ENCODE peak calls at places on chromosomes 3 and 15, in seven cellular contexts. D, N, M, I, T, B and G are unnamed samples.

GRCh38 chr3:181930105-181930504 is 218.4 kb downstream of the SOX2 start:
- DNase-seq in D (no peak), N (no peak), M (no peak), I (no peak), T (no peak), B (no peak), G (no peak)

GRCh38 chr15:74203914-74204431 is 1.4 kb upstream of the STRA6 start:
- DNase-seq in D (no peak), N (no peak), M (no peak), I (peak; percentile 94), T (no peak), B (peak; percentile 74), G (peak; percentile 85)

GRCh38 chr15:91047545-91048199 is 25.3 kb upstream of the VPS33B start:
- DNase-seq in D (no peak), N (no peak), M (no peak), I (no peak), T (no peak), B (no peak), G (no peak)

GRCh38 chr15:89332446-89332845 is 2.2 kb downstream of the POLG start:
- DNase-seq in D (no peak), N (peak; percentile 34), M (peak; percentile 28), I (peak; percentile 19), T (no peak), B (peak; percentile 14), G (no peak)

GRCh38 chr3:155382396-155383042 is 89.0 kb upstream of the STRIT1 start:
- DNase-seq in D (peak; percentile 75), N (peak; percentile 50), M (peak; percentile 53), I (peak; percentile 67), T (no peak), B (peak; percentile 72), G (no peak)

GRCh38 chr3:42226470-42227425 is 39.2 kb downstream of the CCK start:
- DNase-seq in D (no peak), N (no peak), M (no peak), I (no peak), T (no peak), B (no peak), G (no peak)

GRCh38 chr15:91224750-91225380 is 124.8 kb downstream of the SV2B start:
- DNase-seq in D (peak; percentile 21), N (peak; percentile 54), M (peak; percentile 25), I (no peak), T (no peak), B (peak; percentile 16), G (no peak)

GRCh38 chr15:61084944-61085367 is 144.1 kb downstream of the RORA start:
- DNase-seq in D (peak; percentile 31), N (no peak), M (no peak), I (no peak), T (no peak), B (peak; percentile 9), G (no peak)

GRCh38 chr3:149204390-149204991 is 17.1 kb downstream of the CP start:
- DNase-seq in D (no peak), N (no peak), M (peak; percentile 73), I (no peak), T (no peak), B (no peak), G (no peak)

GRCh38 chr15:72365844-72366243 is 10.0 kb downstream of the HEXA start:
- DNase-seq in D (no peak), N (no peak), M (no peak), I (no peak), T (no peak), B (no peak), G (no peak)

GRCh38 chr15:64776402-64776786 is 1.0 kb upstream of the RBPMS2 start:
- DNase-seq in D (no peak), N (no peak), M (no peak), I (no peak), T (no peak), B (no peak), G (no peak)
- H3K27ac ChIP-seq in D (peak overlapping the region; percentile 36), N (no peak overlapping the region), M (no peak overlapping the region), I (peak overlapping the region; percentile 96), T (peak overlapping the region; percentile 73), B (no peak overlapping the region), G (peak overlapping the region; percentile 91)

DNA sequence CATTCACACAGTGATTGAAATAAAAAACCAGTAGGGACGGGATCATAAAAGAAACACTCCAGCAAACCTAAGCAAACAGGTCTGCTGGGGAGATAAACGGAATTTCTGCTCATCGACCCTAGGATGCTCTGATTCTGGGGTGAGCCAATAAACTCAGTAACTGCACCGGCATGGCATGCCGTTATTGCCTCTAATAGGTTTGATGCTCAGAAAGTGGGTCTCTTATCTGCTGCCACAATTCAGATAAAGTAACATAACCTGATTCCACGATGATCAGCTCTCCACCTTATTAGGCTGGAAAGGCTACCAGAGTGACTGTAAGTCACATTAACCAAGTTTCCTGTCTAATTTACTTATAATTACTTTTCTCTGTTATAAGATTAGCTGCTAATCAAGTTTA is 19.6 kb downstream of the DCLK3 start:
- DNase-seq in D (no peak), N (no peak), M (no peak), I (no peak), T (no peak), B (no peak), G (no peak)
- TF ChIP-seq CTCF in D (no peak), N (no peak), M (no peak), I (no peak), T (no peak), B (no peak), G (no peak)

GRCh38 chr3:24520101-24520495 is 25.4 kb upstream of the THRB start:
- DNase-seq in D (no peak), N (no peak), M (no peak), I (no peak), T (no peak), B (no peak), G (no peak)

GRCh38 chr3:24523195-24523594 is 28.5 kb upstream of the THRB start:
- DNase-seq in D (no peak), N (no peak), M (peak; percentile 82), I (no peak), T (no peak), B (no peak), G (no peak)

GRCh38 chr3:24520941-24521305 is 26.3 kb upstream of the THRB start:
- DNase-seq in D (no peak), N (peak; percentile 4), M (peak; percentile 16), I (no peak), T (no peak), B (no peak), G (no peak)

GRCh38 chr3:24522155-24522579 is 27.5 kb upstream of the THRB start:
- DNase-seq in D (no peak), N (no peak), M (peak; percentile 74), I (no peak), T (no peak), B (no peak), G (no peak)

GRCh38 chr3:24521306-24522154 is 26.9 kb upstream of the THRB start:
- DNase-seq in D (peak; percentile 68), N (peak; percentile 37), M (peak; percentile 36), I (peak; percentile 80), T (no peak), B (no peak), G (peak; percentile 77)
- H3K4me3 ChIP-seq in D (peak overlapping the region; percentile 66), N (peak overlapping the region; percentile 56), M (peak overlapping the region; percentile 82), I (peak overlapping the region; percentile 68), T (peak overlapping the region; percentile 42), B (peak overlapping the region; percentile 57), G (peak overlapping the region; percentile 84)

DNA sequence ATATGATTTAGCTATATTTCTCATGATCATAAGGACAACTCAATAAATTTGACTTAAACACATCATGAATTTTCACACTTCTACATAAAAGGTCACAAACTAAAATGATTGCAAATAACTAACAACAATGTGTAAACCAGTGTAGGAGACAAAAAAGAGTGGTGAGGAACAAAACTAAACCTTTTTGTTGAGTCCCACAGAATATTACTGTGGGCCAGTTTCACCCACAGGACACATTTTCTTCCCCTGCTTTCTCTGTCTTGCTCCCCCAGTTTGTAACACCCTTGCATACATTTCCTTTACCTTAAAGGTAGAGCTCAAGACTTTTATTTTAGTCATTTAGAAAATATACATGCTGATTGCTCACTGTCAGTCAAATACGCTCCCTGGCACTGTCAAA is 130.9 kb upstream of the GOLGA6L6 start:
- DNase-seq in D (no peak), N (no peak), M (no peak), I (no peak), T (no peak), B (no peak), G (no peak)
- H3K27ac ChIP-seq in D (no peak overlapping the region), N (no peak overlapping the region), M (no peak overlapping the region), I (no peak overlapping the region), T (no peak overlapping the region), B (no peak overlapping the region), G (no peak overlapping the region)

GRCh38 chr15:45393851-45394250 is 15.5 kb upstream of the GATM start:
- DNase-seq in D (no peak), N (no peak), M (peak; percentile 59), I (no peak), T (no peak), B (no peak), G (no peak)
- TF ChIP-seq CTCF in D (no peak), N (no peak), M (peak; percentile 67), I (no peak), T (no peak), B (peak; percentile 44), G (no peak)

GRCh38 chr3:132236701-132237651 is 80.2 kb upstream of the ACP3 start:
- DNase-seq in D (no peak), N (no peak), M (no peak), I (no peak), T (no peak), B (no peak), G (no peak)

GRCh38 chr3:132242790-132243189 is 74.4 kb upstream of the ACP3 start:
- DNase-seq in D (no peak), N (no peak), M (no peak), I (no peak), T (no peak), B (no peak), G (no peak)

GRCh38 chr3:132239587-132239986 is 77.6 kb upstream of the ACP3 start:
- DNase-seq in D (no peak), N (no peak), M (no peak), I (no peak), T (no peak), B (no peak), G (no peak)

GRCh38 chr3:132242095-132242494 is 75.1 kb upstream of the ACP3 start:
- DNase-seq in D (no peak), N (no peak), M (no peak), I (no peak), T (no peak), B (no peak), G (no peak)

DNA sequence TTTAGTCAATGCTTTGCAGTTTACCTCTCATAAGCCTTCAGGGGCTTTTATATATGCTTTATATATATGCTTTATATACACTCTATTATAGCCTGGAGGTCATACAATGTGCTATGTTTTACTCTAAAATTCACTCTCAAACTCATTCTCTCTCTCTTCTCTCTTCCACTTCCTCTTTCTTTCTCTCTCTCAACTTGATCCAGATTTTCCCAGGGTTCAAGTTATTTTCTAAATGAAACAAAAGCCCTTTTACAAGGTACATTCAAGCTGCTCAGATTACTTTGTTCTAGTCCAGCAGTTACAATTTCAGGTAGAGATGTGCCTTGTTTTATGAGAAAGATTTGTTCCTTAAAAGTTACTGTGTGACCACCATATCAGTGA is 79.6 kb upstream of the ACP3 start:
- DNase-seq in D (no peak), N (no peak), M (no peak), I (no peak), T (no peak), B (no peak), G (no peak)
- H3K4me3 ChIP-seq in D (no peak overlapping the region), N (no peak overlapping the region), M (no peak overlapping the region), I (no peak overlapping the region), T (no peak overlapping the region), B (no peak overlapping the region), G (no peak overlapping the region)

GRCh38 chr3:9884555-9885165 is 4.6 kb upstream of the CIDEC start:
- DNase-seq in D (no peak), N (no peak), M (peak; percentile 29), I (no peak), T (no peak), B (peak; percentile 92), G (no peak)
- H3K27ac ChIP-seq in D (no peak overlapping the region), N (no peak overlapping the region), M (no peak overlapping the region), I (no peak overlapping the region), T (no peak overlapping the region), B (peak overlapping the region; percentile 82), G (no peak overlapping the region)